ENCODE peak calls at places on chromosomes 1 and 21, in five cellular contexts. B is IMR-90, P is A549, Q is uterus, V is psoas muscle. F is an unnamed sample.

GRCh38 chr21:45923146-45923545 is 58.4 kb upstream of the COL6A1 start:
- DNase-seq in B (peak), P (peak), Q (peak), V (peak), F (peak)

GRCh38 chr1:25430073-25430665 is 528 bp upstream of the MACO1 start:
- DNase-seq in B (peak), P (peak), Q (peak), V (peak), F (peak)

GRCh38 chr1:155075535-155075934 is 3.1 kb upstream of the EFNA3 start:
- DNase-seq in B (no peak), P (no peak), Q (no peak), V (peak), F (no peak)

GRCh38 chr1:155030899-155031298 is 2.7 kb downstream of the DCST2 start:
- DNase-seq in B (no peak), P (no peak), Q (no peak), V (no peak), F (no peak)

GRCh38 chr1:196466656-196467055 is 141.6 kb downstream of the KCNT2 start:
- DNase-seq in B (peak), P (no peak), Q (no peak), V (no peak), F (no peak)

GRCh38 chr21:41742073-41742875 is 24.6 kb downstream of the RIPK4 start:
- DNase-seq in B (no peak), P (no peak), Q (no peak), V (peak), F (no peak)

GRCh38 chr1:112255080-112255479 is 140.9 kb upstream of the CTTNBP2NL start:
- DNase-seq in B (peak), P (peak), Q (no peak), V (no peak), F (no peak)

GRCh38 chr1:42690477-42691156 is 8.4 kb downstream of the YBX1 start:
- DNase-seq in B (peak), P (no peak), Q (no peak), V (no peak), F (no peak)

GRCh38 chr1:218850367-218850766 is 323.3 kb upstream of the LYPLAL1 start:
- DNase-seq in B (peak), P (no peak), Q (no peak), V (no peak), F (no peak)

GRCh38 chr1:229192031-229192430 is 78.9 kb upstream of the RAB4A start:
- DNase-seq in B (peak), P (no peak), Q (no peak), V (no peak), F (peak)

GRCh38 chr1:36497207-36497606 is 14.5 kb upstream of the CSF3R start:
- DNase-seq in B (no peak), P (no peak), Q (no peak), V (no peak), F (no peak)

GRCh38 chr21:41891132-41891531 is 12.0 kb upstream of the PRDM15 start:
- DNase-seq in B (no peak), P (no peak), Q (no peak), V (no peak), F (no peak)

GRCh38 chr1:15617874-15618684 is 821 bp downstream of the DDI2 start:
- DNase-seq in B (no peak), P (no peak), Q (no peak), V (no peak), F (peak)

GRCh38 chr1:4959216-4959615 is 304.8 kb downstream of the AJAP1 start:
- DNase-seq in B (no peak), P (no peak), Q (no peak), V (no peak), F (no peak)

GRCh38 chr1:201429771-201430501 is 8.4 kb upstream of the TNNI1 start:
- DNase-seq in B (no peak), P (no peak), Q (no peak), V (no peak), F (no peak)

GRCh38 chr1:153220606-153221303 is 3.4 kb downstream of the PRR9 start:
- DNase-seq in B (no peak), P (no peak), Q (no peak), V (no peak), F (no peak)

GRCh38 chr1:96424882-96425281 is 296.7 kb upstream of the PTBP2 start:
- DNase-seq in B (peak), P (no peak), Q (no peak), V (no peak), F (peak)

GRCh38 chr1:12078938-12079861 is 16.1 kb downstream of the TNFRSF8 start:
- DNase-seq in B (peak), P (peak), Q (peak), V (no peak), F (peak)

GRCh38 chr1:19430121-19431068 is 54.9 kb downstream of the CAPZB start:
- DNase-seq in B (peak), P (peak), Q (no peak), V (no peak), F (peak)

GRCh38 chr1:56710646-56711045 is 65.5 kb downstream of the PRKAA2 start:
- DNase-seq in B (peak), P (peak), Q (no peak), V (no peak), F (no peak)

GRCh38 chr21:46617267-46618051 is 12.6 kb upstream of the S100B start:
- DNase-seq in B (peak), P (no peak), Q (no peak), V (no peak), F (no peak)

GRCh38 chr21:37119421-37120218 is 46.6 kb downstream of the TTC3 start:
- DNase-seq in B (no peak), P (no peak), Q (no peak), V (no peak), F (peak)

GRCh38 chr1:10514490-10515235 is 39.9 kb downstream of the PEX14 start:
- DNase-seq in B (peak), P (peak), Q (no peak), V (no peak), F (peak)

GRCh38 chr1:1206376-1207253 is at the start of gene TNFRSF18:
- DNase-seq in B (no peak), P (no peak), Q (no peak), V (peak), F (no peak)

GRCh38 chr1:15687446-15687845 is 3.3 kb downstream of the PLEKHM2 start:
- DNase-seq in B (no peak), P (no peak), Q (no peak), V (no peak), F (no peak)

GRCh38 chr1:88579598-88579997 is 104.5 kb upstream of the PKN2 start:
- DNase-seq in B (no peak), P (no peak), Q (no peak), V (no peak), F (no peak)

GRCh38 chr21:32955307-32955937 is 70.3 kb upstream of the OLIG2 start:
- DNase-seq in B (no peak), P (no peak), Q (no peak), V (no peak), F (no peak)

GRCh38 chr1:199590708-199591107 is 436.8 kb upstream of the NR5A2 start:
- DNase-seq in B (no peak), P (no peak), Q (no peak), V (no peak), F (no peak)

GRCh38 chr1:155466996-155467395 is 95.6 kb downstream of the ASH1L start:
- DNase-seq in B (peak), P (peak), Q (no peak), V (no peak), F (peak)

GRCh38 chr1:89725016-89725380 is 92.1 kb downstream of the LRRC8C start:
- DNase-seq in B (peak), P (no peak), Q (no peak), V (no peak), F (peak)

GRCh38 chr1:53359225-53359933 is 31.5 kb upstream of the LRP8 start:
- DNase-seq in B (no peak), P (no peak), Q (no peak), V (no peak), F (no peak)

GRCh38 chr1:47659141-47659540 is 221.3 kb downstream of the FOXD2 start:
- DNase-seq in B (no peak), P (no peak), Q (no peak), V (no peak), F (no peak)

GRCh38 chr1:224928906-224929305 is 569 bp upstream of the DNAH14 start:
- DNase-seq in B (no peak), P (no peak), Q (no peak), V (no peak), F (no peak)
- H3K4me3 ChIP-seq in B (no peak), P (peak), Q (no peak), V (no peak), F (no peak)

GRCh38 chr1:210416049-210416448 is 87.3 kb downstream of the HHAT start:
- DNase-seq in B (no peak), P (no peak), Q (no peak), V (no peak), F (no peak)
- TF ChIP-seq CTCF in B (peak), P (no peak), Q (no peak), V (no peak), F (no peak)

DNA sequence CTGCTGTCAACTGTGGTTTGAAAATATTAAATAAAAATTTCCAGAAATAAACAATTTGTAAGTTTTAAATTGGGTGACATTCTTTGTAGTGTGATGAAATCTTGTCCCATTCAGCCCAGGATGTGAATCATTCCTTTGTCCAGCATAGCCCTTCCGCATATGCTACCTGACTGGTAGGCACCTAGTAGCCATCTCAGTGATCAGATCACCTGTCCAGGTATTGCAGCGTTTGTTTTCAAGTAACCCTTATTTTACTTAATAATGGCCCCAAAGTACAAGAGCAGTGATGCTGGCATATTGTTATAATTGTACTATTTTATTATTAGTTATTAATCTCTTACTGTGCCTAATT is 351.6 kb upstream of the B3GALT2 start:
- DNase-seq in B (no peak), P (no peak), Q (no peak), V (no peak), F (no peak)
- H3K4me3 ChIP-seq in B (no peak), P (no peak), Q (no peak), V (no peak), F (no peak)

DNA sequence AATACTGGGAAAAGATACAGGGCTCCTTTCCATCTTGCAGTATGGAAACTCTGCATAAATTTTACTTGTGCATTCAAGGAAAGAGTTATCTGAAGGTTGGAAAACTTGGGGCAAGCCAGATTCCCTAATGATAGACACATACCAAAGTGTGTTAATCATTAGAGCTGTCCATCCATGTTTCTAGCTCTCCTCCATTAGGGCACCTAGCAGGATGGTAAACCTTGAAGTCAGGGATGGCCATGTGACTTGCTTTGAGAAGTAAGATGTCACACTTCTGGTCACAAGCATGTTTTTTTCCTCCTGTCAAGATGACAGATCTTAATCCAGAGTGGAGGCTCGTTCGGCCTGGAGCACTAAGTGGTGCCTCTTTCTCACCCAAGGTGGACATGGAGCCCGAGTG is 241.9 kb upstream of the RUNX1 start:
- DNase-seq in B (no peak), P (no peak), Q (no peak), V (no peak), F (no peak)
- TF ChIP-seq CTCF in B (no peak), P (no peak), Q (no peak), V (no peak), F (no peak)